ENCODE peak calls at places on chromosomes 6 and 20, in six cellular contexts. Z is NCI-H2029; C is HuH-7; J is stimulated activated CD4-positive, alpha-beta T cell treated with anti-CD3 and anti-CD28 coated beads, Interleukin-12 subunit alpha, Interleukin-12 subunit beta, amount 100 ng/mL, for 48 hours; E is omental fat pad; A is tibial nerve. K is an unnamed sample.

GRCh38 chr20:19566226-19566960 is 191.7 kb upstream of the RIN2 start:
- DNase-seq in Z (no peak), J (no peak), E (no peak), C (no peak), A (no peak), K (no peak)

GRCh38 chr6:118509009-118509617 is 39.0 kb upstream of the PLN start:
- DNase-seq in Z (peak; percentile 58), A (no peak), E (no peak), C (peak; percentile 4), J (no peak), K (peak; percentile 36)

GRCh38 chr6:18302561-18303439 is 38.5 kb upstream of the DEK start:
- DNase-seq in A (no peak), E (no peak), J (no peak), Z (no peak), C (no peak), K (no peak)

GRCh38 chr20:44776977-44777376 is 31.3 kb downstream of the KCNK15 start:
- DNase-seq in C (peak; percentile 33), A (no peak), E (no peak), J (no peak), Z (no peak), K (peak; percentile 36)

GRCh38 chr6:54085526-54085925 is 25.7 kb upstream of the MLIP start:
- DNase-seq in Z (no peak), E (no peak), A (no peak), J (no peak), C (no peak), K (no peak)

GRCh38 chr6:134177753-134178229 is 125.4 kb upstream of the SLC2A12 start:
- DNase-seq in E (no peak), A (no peak), C (no peak), J (no peak), Z (no peak), K (no peak)

GRCh38 chr6:78526432-78526831 is 340.9 kb upstream of the IRAK1BP1 start:
- DNase-seq in E (no peak), A (no peak), J (no peak), Z (no peak), C (no peak), K (no peak)

GRCh38 chr20:1185316-1185741 is 548 bp upstream of the TMEM74B start:
- DNase-seq in A (no peak), C (no peak), Z (no peak), J (no peak), E (no peak), K (peak; percentile 14)

GRCh38 chr20:9408422-9409300 is 105.7 kb upstream of the LAMP5 start:
- DNase-seq in J (no peak), Z (peak; percentile 20), E (no peak), A (no peak), C (no peak), K (no peak)

GRCh38 chr6:11938285-11938890 is 73.7 kb upstream of the HIVEP1 start:
- DNase-seq in A (no peak), J (no peak), E (no peak), C (no peak), Z (no peak), K (no peak)

GRCh38 chr20:46715292-46715756 is 5.9 kb downstream of the SLC2A10 start:
- DNase-seq in J (no peak), Z (no peak), A (peak; percentile 58), E (peak; percentile 23), C (no peak), K (no peak)

GRCh38 chr6:21808045-21808470 is 214.5 kb downstream of the SOX4 start:
- DNase-seq in C (no peak), Z (no peak), E (no peak), A (no peak), J (no peak), K (peak; percentile 23)

GRCh38 chr20:43365691-43366090 is 92.0 kb upstream of the SRSF6 start:
- DNase-seq in J (no peak), E (no peak), C (no peak), A (no peak), Z (no peak), K (no peak)

GRCh38 chr6:90065173-90065572 is 170.9 kb downstream of the GJA10 start:
- DNase-seq in E (no peak), A (no peak), C (no peak), J (no peak), Z (no peak), K (no peak)

GRCh38 chr6:41935685-41936072 is 5.9 kb downstream of the CCND3 start:
- DNase-seq in A (no peak), C (no peak), Z (no peak), J (no peak), E (no peak), K (no peak)

GRCh38 chr6:93424303-93425064 is 5.1 kb upstream of the EPHA7 start:
- DNase-seq in C (no peak), E (no peak), Z (no peak), A (no peak), J (no peak), K (no peak)

GRCh38 chr6:49264909-49265308 is 198.1 kb downstream of the MMUT start:
- DNase-seq in J (no peak), E (no peak), A (no peak), Z (no peak), C (no peak), K (no peak)

GRCh38 chr6:113779656-113780055 is 77.5 kb upstream of the MARCKS start:
- DNase-seq in J (no peak), A (no peak), Z (no peak), E (no peak), C (no peak), K (no peak)

GRCh38 chr6:19231878-19232519 is 605.2 kb upstream of the ID4 start:
- DNase-seq in Z (peak; percentile 58), E (no peak), J (no peak), C (no peak), A (no peak), K (no peak)

GRCh38 chr6:23633986-23634385 is 492.0 kb upstream of the NRSN1 start:
- DNase-seq in E (no peak), A (no peak), J (no peak), Z (peak; percentile 90), C (no peak), K (no peak)

GRCh38 chr6:7052441-7052936 is 55.3 kb upstream of the RREB1 start:
- DNase-seq in J (no peak), E (peak; percentile 27), A (no peak), Z (peak; percentile 74), C (peak; percentile 33), K (no peak)

GRCh38 chr6:68139130-68139529 is 496.0 kb upstream of the ADGRB3 start:
- DNase-seq in Z (no peak), E (no peak), A (no peak), C (no peak), J (no peak), K (no peak)